ENCODE peak calls at places on chromosome 14, in five cellular contexts. E, Q, J, K and O are unnamed samples.

GRCh38 chr14:64786296-64787149 is 82.3 kb downstream of the PLEKHG3 start:
- DNase-seq in J (no peak), K (no peak), Q (no peak), E (no peak), O (no peak)

GRCh38 chr14:93285048-93285447 is 47.8 kb downstream of the BTBD7 start:
- DNase-seq in Q (no peak), E (no peak), J (no peak), K (no peak), O (no peak)

GRCh38 chr14:94158239-94158888 is 15.8 kb upstream of the PPP4R4 start:
- DNase-seq in E (no peak), K (no peak), Q (no peak), J (no peak), O (no peak)

GRCh38 chr14:63273091-63273490 is 45.6 kb downstream of the GPHB5 start:
- DNase-seq in E (no peak), K (no peak), Q (no peak), J (no peak), O (no peak)

GRCh38 chr14:102474934-102475333 is 34.6 kb downstream of the ANKRD9 start:
- DNase-seq in E (no peak), K (no peak), Q (no peak), J (no peak), O (no peak)

GRCh38 chr14:39880965-39881364 is 448.7 kb upstream of the FBXO33 start:
- DNase-seq in K (no peak), E (no peak), J (no peak), Q (no peak), O (no peak)

GRCh38 chr14:54117924-54118323 is 161.3 kb upstream of the BMP4 start:
- DNase-seq in J (no peak), E (no peak), Q (no peak), K (peak), O (no peak)

GRCh38 chr14:30994681-30995620 is 30.5 kb upstream of the AP4S1 start:
- DNase-seq in E (no peak), Q (peak), K (no peak), J (no peak), O (no peak)

GRCh38 chr14:30345511-30345910 is 213.4 kb upstream of the G2E3 start:
- DNase-seq in E (no peak), J (no peak), K (peak), Q (no peak), O (no peak)

GRCh38 chr14:65927871-65928270 is 515.3 kb downstream of the FUT8 start:
- DNase-seq in E (no peak), K (no peak), Q (no peak), J (peak), O (peak)

GRCh38 chr14:100914597-100915021 is 11.1 kb upstream of the RTL1 start:
- DNase-seq in J (no peak), K (no peak), E (no peak), Q (no peak), O (no peak)

GRCh38 chr14:101232340-101233015 is 328.8 kb upstream of the DIO3 start:
- DNase-seq in K (no peak), E (no peak), Q (no peak), J (no peak), O (no peak)

GRCh38 chr14:36097356-36097755 is 79.2 kb downstream of the PTCSC3 start:
- DNase-seq in K (no peak), Q (no peak), E (no peak), J (no peak), O (no peak)

GRCh38 chr14:60945984-60946383 is 34.9 kb downstream of the TRMT5 start:
- DNase-seq in Q (no peak), J (no peak), K (no peak), E (no peak), O (no peak)

GRCh38 chr14:64939817-64940190 is 2.7 kb downstream of the GPX2 start:
- DNase-seq in Q (no peak), E (no peak), J (no peak), K (no peak), O (no peak)

GRCh38 chr14:21041676-21042433 is at the start of gene RNASE7:
- DNase-seq in J (no peak), K (no peak), E (no peak), Q (no peak), O (no peak)

GRCh38 chr14:21917699-21918436 is 244.2 kb upstream of the OR4E1 start:
- DNase-seq in J (peak), E (peak), Q (peak), K (peak), O (peak)

GRCh38 chr14:90388437-90388836 is 8.4 kb upstream of the CALM1 start:
- DNase-seq in E (peak), J (no peak), Q (no peak), K (no peak), O (peak)

GRCh38 chr14:74682169-74682952 is 30.5 kb downstream of the AREL1 start:
- DNase-seq in J (no peak), Q (no peak), E (no peak), K (peak), O (peak)

GRCh38 chr14:71116206-71117122 is 209.2 kb downstream of the PCNX1 start:
- DNase-seq in J (no peak), E (no peak), K (peak), Q (peak), O (no peak)

DNA sequence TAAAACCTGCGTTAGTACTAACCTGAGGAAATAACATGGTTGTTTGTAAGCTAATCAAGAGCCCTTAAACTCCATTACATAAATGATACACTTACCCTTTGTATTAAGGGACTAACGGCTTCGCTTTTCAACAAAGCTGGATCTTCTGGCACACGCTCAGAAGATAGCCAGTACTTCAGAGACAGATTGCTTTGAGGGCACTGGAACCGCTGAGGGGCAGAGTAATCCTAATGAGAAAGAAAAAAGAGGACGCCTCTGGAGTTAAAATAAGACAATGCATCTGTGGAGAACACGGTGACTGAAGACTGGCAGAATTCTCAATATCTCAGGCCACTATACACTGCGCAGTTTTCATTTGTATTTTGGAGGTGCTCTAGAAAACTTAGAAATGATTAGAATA is 1.5 kb upstream of the KTN1 start:
- DNase-seq in J (no peak), E (no peak), K (no peak), Q (no peak), O (no peak)
- TF ChIP-seq CTCF in J (no peak), E (no peak), K (no peak), Q (no peak), O (no peak)

DNA sequence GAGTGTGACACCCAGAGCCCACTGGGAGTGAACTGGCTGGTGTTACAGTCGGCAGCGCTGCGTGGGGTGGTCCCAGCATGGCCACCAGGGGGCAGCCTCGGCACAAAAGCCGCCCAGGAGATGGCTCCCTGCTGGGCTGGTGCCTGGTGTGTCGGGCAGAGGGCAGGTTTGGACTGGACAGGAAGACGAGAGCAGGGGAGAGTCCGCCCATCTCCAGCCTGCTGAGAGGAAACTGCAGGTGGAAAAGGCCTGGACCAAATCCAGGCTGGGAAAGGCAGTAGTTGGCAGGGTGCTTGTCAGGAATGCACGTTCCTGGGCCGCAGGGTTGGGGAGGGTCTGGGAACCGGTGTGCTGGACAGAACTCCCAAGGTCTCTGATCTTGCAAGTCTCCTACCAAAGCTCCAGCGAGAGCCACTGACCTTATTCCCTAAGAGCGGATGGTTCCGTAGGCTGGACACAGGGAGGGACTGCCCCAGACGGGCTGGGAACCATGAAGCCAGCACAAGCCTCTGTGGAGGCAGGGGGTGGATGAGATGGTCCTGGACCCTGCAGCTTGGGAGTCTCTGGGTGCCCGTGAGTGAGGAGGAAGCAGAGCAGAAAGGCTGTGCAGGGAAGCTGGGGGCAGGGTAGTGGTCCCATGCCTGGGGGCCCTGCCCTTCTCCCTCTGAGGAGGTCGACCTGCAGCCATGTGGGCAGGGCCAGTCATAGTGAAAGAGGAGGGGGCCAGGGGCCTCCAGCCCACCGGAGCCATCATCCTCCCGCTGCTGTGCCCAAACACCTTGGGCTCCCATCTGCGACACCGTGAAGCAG is 1.8 kb downstream of the AHNAK2 start:
- DNase-seq in K (peak), E (peak), J (peak), Q (peak), O (peak)
- TF ChIP-seq JUNB in K (no peak), E (no peak), J (no peak), Q (no peak), O (no peak)

GRCh38 chr14:24404814-24405213 is 6.0 kb downstream of the NYNRIN start:
- DNase-seq in Q (no peak), K (no peak), E (no peak), J (no peak), O (no peak)
- TF ChIP-seq CTCF in Q (no peak), K (no peak), E (no peak), J (no peak), O (no peak)

GRCh38 chr14:52954346-52955214 is 3.7 kb upstream of the FERMT2 start:
- DNase-seq in J (no peak), K (no peak), E (no peak), Q (no peak), O (peak)
- TF ChIP-seq JUNB in J (no peak), K (no peak), E (no peak), Q (no peak), O (no peak)

GRCh38 chr14:99037777-99038176 is 234.2 kb downstream of the BCL11B start:
- DNase-seq in J (peak), E (no peak), K (no peak), Q (no peak), O (peak)
- TF ChIP-seq CTCF in J (peak), E (no peak), K (no peak), Q (no peak), O (peak)